ENCODE peak calls at places on chromosomes 11 and 22, in five cellular contexts. One of them, this sample, is unnamed. For H3K27me3, the result is how much of the 10 kb centered on the place peaks cover.

GRCh38 chr11:68213135-68213515 is at the start of gene KMT5B:
- DNase-seq in CD4-positive, CD25-positive, alpha-beta regulatory T cell: peak
- DNase-seq in breast epithelium: peak
- DNase-seq in iPS DF 6.9: no peak
- DNase-seq in AG04450: peak
- DNase-seq in this sample: no peak

GRCh38 chr11:109641549-109641948 is 219.6 kb downstream of the C11orf87 start:
- DNase-seq in AG04450: peak
- DNase-seq in iPS DF 6.9: peak
- DNase-seq in breast epithelium: no peak
- DNase-seq in CD4-positive, CD25-positive, alpha-beta regulatory T cell: peak
- DNase-seq in this sample: no peak

GRCh38 chr11:74577624-74578396 is 14.6 kb upstream of the POLD3 start:
- DNase-seq in breast epithelium: no peak
- DNase-seq in iPS DF 6.9: no peak
- DNase-seq in AG04450: no peak
- DNase-seq in CD4-positive, CD25-positive, alpha-beta regulatory T cell: no peak
- DNase-seq in this sample: no peak

GRCh38 chr11:35912883-35913614 is 30.8 kb upstream of the LDLRAD3 start:
- DNase-seq in AG04450: no peak
- DNase-seq in breast epithelium: no peak
- DNase-seq in CD4-positive, CD25-positive, alpha-beta regulatory T cell: no peak
- DNase-seq in iPS DF 6.9: no peak
- DNase-seq in this sample: no peak

GRCh38 chr22:46064966-46065666 is 85.2 kb upstream of the PPARA start:
- DNase-seq in breast epithelium: peak
- DNase-seq in AG04450: no peak
- DNase-seq in iPS DF 6.9: no peak
- DNase-seq in CD4-positive, CD25-positive, alpha-beta regulatory T cell: no peak
- DNase-seq in this sample: peak

GRCh38 chr22:23903328-23903971 is 9.3 kb downstream of the MIF start:
- DNase-seq in breast epithelium: no peak
- DNase-seq in AG04450: no peak
- DNase-seq in CD4-positive, CD25-positive, alpha-beta regulatory T cell: no peak
- DNase-seq in iPS DF 6.9: no peak
- DNase-seq in this sample: no peak

GRCh38 chr11:87256694-87257340 is 219.1 kb downstream of the TMEM135 start:
- DNase-seq in breast epithelium: no peak
- DNase-seq in AG04450: no peak
- DNase-seq in iPS DF 6.9: no peak
- DNase-seq in CD4-positive, CD25-positive, alpha-beta regulatory T cell: no peak
- DNase-seq in this sample: no peak

GRCh38 chr11:19441752-19442553 is 201.2 kb upstream of the E2F8 start:
- DNase-seq in iPS DF 6.9: no peak
- DNase-seq in CD4-positive, CD25-positive, alpha-beta regulatory T cell: peak
- DNase-seq in AG04450: peak
- DNase-seq in breast epithelium: no peak
- DNase-seq in this sample: no peak

GRCh38 chr11:131916633-131917032 is 546.2 kb downstream of the NTM start:
- DNase-seq in AG04450: no peak
- DNase-seq in breast epithelium: no peak
- DNase-seq in iPS DF 6.9: no peak
- DNase-seq in CD4-positive, CD25-positive, alpha-beta regulatory T cell: no peak
- DNase-seq in this sample: no peak

GRCh38 chr11:77487790-77488189 is 13.9 kb upstream of the PAK1 start:
- DNase-seq in breast epithelium: no peak
- DNase-seq in iPS DF 6.9: no peak
- DNase-seq in CD4-positive, CD25-positive, alpha-beta regulatory T cell: no peak
- DNase-seq in AG04450: no peak
- DNase-seq in this sample: no peak

GRCh38 chr11:65448418-65449196 is 26.0 kb downstream of the NEAT1 start:
- DNase-seq in iPS DF 6.9: no peak
- DNase-seq in CD4-positive, CD25-positive, alpha-beta regulatory T cell: peak
- DNase-seq in AG04450: no peak
- DNase-seq in breast epithelium: no peak
- DNase-seq in this sample: peak

GRCh38 chr11:36062796-36063380 is 119.0 kb downstream of the LDLRAD3 start:
- DNase-seq in breast epithelium: no peak
- DNase-seq in iPS DF 6.9: no peak
- DNase-seq in CD4-positive, CD25-positive, alpha-beta regulatory T cell: no peak
- DNase-seq in AG04450: no peak
- DNase-seq in this sample: no peak

GRCh38 chr11:562046-562645 is 1.4 kb downstream of the RASSF7 start:
- DNase-seq in AG04450: no peak
- DNase-seq in breast epithelium: no peak
- DNase-seq in iPS DF 6.9: no peak
- DNase-seq in CD4-positive, CD25-positive, alpha-beta regulatory T cell: no peak
- DNase-seq in this sample: no peak

GRCh38 chr11:114399903-114400221 is 449 bp downstream of the C11orf71 start:
- DNase-seq in AG04450: no peak
- DNase-seq in breast epithelium: peak
- DNase-seq in iPS DF 6.9: no peak
- DNase-seq in CD4-positive, CD25-positive, alpha-beta regulatory T cell: no peak
- DNase-seq in this sample: no peak

GRCh38 chr22:18075101-18075730 is 2.6 kb upstream of the PEX26 start:
- DNase-seq in breast epithelium: no peak
- DNase-seq in iPS DF 6.9: no peak
- DNase-seq in CD4-positive, CD25-positive, alpha-beta regulatory T cell: no peak
- DNase-seq in AG04450: no peak
- DNase-seq in this sample: no peak

GRCh38 chr22:41575533-41575932 is 14.1 kb downstream of the PMM1 start:
- DNase-seq in iPS DF 6.9: no peak
- DNase-seq in AG04450: no peak
- DNase-seq in CD4-positive, CD25-positive, alpha-beta regulatory T cell: no peak
- DNase-seq in breast epithelium: no peak
- DNase-seq in this sample: no peak

GRCh38 chr11:119783466-119784400 is 54.7 kb upstream of the NECTIN1 start:
- DNase-seq in CD4-positive, CD25-positive, alpha-beta regulatory T cell: no peak
- DNase-seq in breast epithelium: no peak
- DNase-seq in AG04450: no peak
- DNase-seq in iPS DF 6.9: no peak
- DNase-seq in this sample: no peak

GRCh38 chr11:107549253-107549953 is 16.1 kb downstream of the ALKBH8 start:
- DNase-seq in breast epithelium: no peak
- DNase-seq in CD4-positive, CD25-positive, alpha-beta regulatory T cell: peak
- DNase-seq in AG04450: no peak
- DNase-seq in iPS DF 6.9: no peak
- DNase-seq in this sample: no peak

GRCh38 chr22:37504964-37505363 is 14.3 kb downstream of the CARD10 start:
- DNase-seq in breast epithelium: no peak
- DNase-seq in iPS DF 6.9: no peak
- DNase-seq in AG04450: no peak
- DNase-seq in CD4-positive, CD25-positive, alpha-beta regulatory T cell: no peak
- DNase-seq in this sample: no peak

GRCh38 chr11:20762980-20763379 is 93.6 kb downstream of the NELL1 start:
- DNase-seq in AG04450: no peak
- DNase-seq in CD4-positive, CD25-positive, alpha-beta regulatory T cell: no peak
- DNase-seq in iPS DF 6.9: no peak
- DNase-seq in breast epithelium: no peak
- DNase-seq in this sample: no peak

GRCh38 chr11:102318469-102318868 is 1.2 kb downstream of the BIRC3 start:
- DNase-seq in CD4-positive, CD25-positive, alpha-beta regulatory T cell: peak
- DNase-seq in AG04450: no peak
- DNase-seq in breast epithelium: no peak
- DNase-seq in iPS DF 6.9: no peak
- DNase-seq in this sample: no peak

GRCh38 chr11:131300304-131300703 is 70.1 kb upstream of the NTM start:
- DNase-seq in AG04450: no peak
- DNase-seq in iPS DF 6.9: no peak
- DNase-seq in breast epithelium: no peak
- DNase-seq in CD4-positive, CD25-positive, alpha-beta regulatory T cell: no peak
- DNase-seq in this sample: no peak

GRCh38 chr22:42979606-42980005 is 35.3 kb downstream of the PACSIN2 start:
- DNase-seq in iPS DF 6.9: no peak
- DNase-seq in AG04450: no peak
- DNase-seq in breast epithelium: no peak
- DNase-seq in CD4-positive, CD25-positive, alpha-beta regulatory T cell: no peak
- DNase-seq in this sample: no peak

GRCh38 chr11:76629853-76630599 is 40.5 kb downstream of the LRRC32 start:
- DNase-seq in iPS DF 6.9: no peak
- DNase-seq in CD4-positive, CD25-positive, alpha-beta regulatory T cell: peak
- DNase-seq in breast epithelium: no peak
- DNase-seq in AG04450: no peak
- DNase-seq in this sample: peak

GRCh38 chr11:35541621-35542375 is 16.4 kb upstream of the PAMR1 start:
- DNase-seq in AG04450: no peak
- DNase-seq in iPS DF 6.9: no peak
- DNase-seq in breast epithelium: no peak
- DNase-seq in CD4-positive, CD25-positive, alpha-beta regulatory T cell: no peak
- DNase-seq in this sample: no peak

DNA sequence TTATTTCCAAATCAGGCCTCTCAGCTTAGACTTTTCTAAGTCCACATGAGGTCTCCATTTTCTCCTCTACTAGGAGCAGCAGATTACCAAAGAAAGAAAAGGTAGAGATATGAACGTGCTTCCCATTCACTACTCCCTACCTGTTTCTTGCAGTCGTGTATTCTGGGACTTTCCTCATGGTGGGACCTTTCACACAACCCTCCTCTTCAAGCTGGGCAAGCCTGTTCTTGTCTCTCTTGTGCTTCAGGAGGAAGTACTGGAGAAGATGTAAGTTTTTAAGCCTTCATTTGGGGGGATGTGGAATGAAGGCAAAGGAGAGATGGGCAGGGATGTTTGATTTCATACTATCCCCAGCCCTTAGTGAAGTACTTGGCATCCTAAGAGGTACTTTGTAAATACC is 128.8 kb upstream of the SESN3 start:
- DNase-seq in AG04450: no peak
- DNase-seq in breast epithelium: no peak
- DNase-seq in iPS DF 6.9: no peak
- DNase-seq in CD4-positive, CD25-positive, alpha-beta regulatory T cell: no peak
- DNase-seq in this sample: no peak
- H3K27ac ChIP-seq in AG04450: no peak
- H3K27ac ChIP-seq in breast epithelium: peak
- H3K27ac ChIP-seq in iPS DF 6.9: no peak
- H3K27ac ChIP-seq in CD4-positive, CD25-positive, alpha-beta regulatory T cell: no peak
- H3K27ac ChIP-seq in this sample: peak

DNA sequence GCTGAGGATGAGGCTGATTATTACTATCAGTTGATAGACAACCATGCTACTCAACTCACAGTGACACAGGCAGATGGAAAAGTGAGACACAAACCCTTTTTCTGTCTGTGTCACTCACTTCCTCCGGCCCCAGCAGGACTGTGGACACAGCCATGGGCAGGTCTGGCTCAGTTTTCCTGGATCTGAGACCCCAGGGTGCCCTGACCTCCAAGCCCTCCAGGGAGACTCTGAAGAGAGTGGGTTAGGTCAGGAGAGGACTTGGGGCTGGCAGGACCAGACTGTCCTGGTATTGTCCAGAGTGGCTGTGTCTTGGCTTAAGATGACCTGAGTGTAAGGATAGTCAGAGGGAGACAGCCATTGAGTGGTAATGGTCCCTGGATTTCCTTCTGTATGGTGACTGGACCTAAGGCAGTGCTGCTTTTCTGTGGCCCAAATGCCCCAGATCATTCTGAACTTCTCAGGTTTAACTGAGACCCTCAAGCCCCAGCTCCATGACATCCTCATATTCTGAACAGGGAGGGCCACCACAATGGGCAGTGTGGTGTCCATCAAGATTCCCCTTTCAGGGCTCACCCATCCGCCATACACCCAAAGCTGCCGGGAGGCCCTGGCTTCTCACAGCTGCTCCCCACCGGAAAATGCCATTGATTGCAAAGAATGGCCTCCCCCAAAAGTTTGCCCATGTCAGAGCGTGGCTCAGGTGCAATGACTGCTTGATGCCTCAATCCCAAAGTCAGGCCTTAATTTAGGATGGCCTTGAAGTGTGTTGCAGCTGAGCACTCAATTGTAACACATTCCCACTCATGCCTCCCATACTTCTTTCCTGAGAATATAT is 36.2 kb upstream of the PRAME start:
- DNase-seq in iPS DF 6.9: no peak
- DNase-seq in breast epithelium: no peak
- DNase-seq in AG04450: no peak
- DNase-seq in CD4-positive, CD25-positive, alpha-beta regulatory T cell: no peak
- DNase-seq in this sample: no peak
- H3K27me3 ChIP-seq in iPS DF 6.9: under half
- H3K27me3 ChIP-seq in breast epithelium: under half
- H3K27me3 ChIP-seq in AG04450: under half
- H3K27me3 ChIP-seq in CD4-positive, CD25-positive, alpha-beta regulatory T cell: under half
- H3K27me3 ChIP-seq in this sample: under half

DNA sequence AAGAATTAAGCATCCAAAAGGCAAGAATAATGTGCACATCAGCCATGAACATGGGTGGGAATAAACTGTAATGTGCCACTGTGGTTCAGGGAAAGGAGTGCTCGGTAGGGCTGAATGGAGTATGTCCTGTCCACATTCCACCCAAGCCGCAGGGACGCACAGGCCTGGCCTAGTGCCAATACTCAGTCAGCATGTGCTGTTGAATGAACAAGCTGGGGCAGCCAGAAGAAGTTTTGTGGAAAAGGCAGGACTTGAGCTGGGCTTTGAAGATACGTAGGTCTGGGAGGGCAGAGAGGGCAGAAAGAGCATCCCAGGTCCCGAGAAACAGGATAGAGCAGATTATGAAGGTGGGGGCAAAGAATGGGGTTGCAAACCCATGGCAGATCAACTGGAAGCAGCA is 60.0 kb upstream of the PLET1 start:
- DNase-seq in iPS DF 6.9: no peak
- DNase-seq in AG04450: peak
- DNase-seq in CD4-positive, CD25-positive, alpha-beta regulatory T cell: no peak
- DNase-seq in breast epithelium: peak
- DNase-seq in this sample: no peak
- H3K27ac ChIP-seq in iPS DF 6.9: no peak
- H3K27ac ChIP-seq in AG04450: no peak
- H3K27ac ChIP-seq in CD4-positive, CD25-positive, alpha-beta regulatory T cell: no peak
- H3K27ac ChIP-seq in breast epithelium: no peak
- H3K27ac ChIP-seq in this sample: no peak

GRCh38 chr22:22047776-22048175 is 65.2 kb upstream of the TOP3B start:
- DNase-seq in breast epithelium: no peak
- DNase-seq in iPS DF 6.9: no peak
- DNase-seq in CD4-positive, CD25-positive, alpha-beta regulatory T cell: no peak
- DNase-seq in AG04450: no peak
- DNase-seq in this sample: no peak
- H3K27me3 ChIP-seq in breast epithelium: under half
- H3K27me3 ChIP-seq in iPS DF 6.9: under half
- H3K27me3 ChIP-seq in CD4-positive, CD25-positive, alpha-beta regulatory T cell: under half
- H3K27me3 ChIP-seq in AG04450: under half
- H3K27me3 ChIP-seq in this sample: under half

GRCh38 chr11:118252688-118253087 is 523 bp upstream of the MPZL3 start:
- DNase-seq in AG04450: no peak
- DNase-seq in iPS DF 6.9: no peak
- DNase-seq in CD4-positive, CD25-positive, alpha-beta regulatory T cell: no peak
- DNase-seq in breast epithelium: no peak
- DNase-seq in this sample: no peak
- H3K27ac ChIP-seq in AG04450: no peak
- H3K27ac ChIP-seq in iPS DF 6.9: no peak
- H3K27ac ChIP-seq in CD4-positive, CD25-positive, alpha-beta regulatory T cell: peak
- H3K27ac ChIP-seq in breast epithelium: peak
- H3K27ac ChIP-seq in this sample: peak

This sample was measured in suprapubic skin.